ENCODE peak calls at places on chromosomes 3 and 15, in nine cellular contexts. S is lung, Q is breast epithelium, F is GM12878, W is uterus, Y is kidney, O is heart right ventricle, J is cardiac fibroblast, V is GM23338. P is an unnamed sample.
A peak's percentile ranks its signal among the peaks of the same experiment; 100 is the strongest.

GRCh38 chr3:42148982-42149432 is 57.9 kb downstream of the TRAK1 start:
- DNase-seq in S (no peak), Q (peak; percentile 65), F (no peak), W (peak; percentile 65), Y (no peak), O (peak; percentile 67), J (peak; percentile 83), V (peak; percentile 92), P (no peak)

GRCh38 chr3:193788189-193788946 is 195.4 kb downstream of the OPA1 start:
- DNase-seq in S (peak; percentile 52), Q (no peak), F (peak; percentile 9), W (peak; percentile 41), Y (peak; percentile 73), O (peak; percentile 51), J (peak; percentile 77), V (peak; percentile 88), P (peak; percentile 66)

GRCh38 chr3:126834596-126835471 is 130.8 kb downstream of the CHCHD6 start:
- DNase-seq in S (peak; percentile 53), Q (no peak), F (no peak), W (no peak), Y (no peak), O (no peak), J (no peak), V (no peak), P (no peak)

GRCh38 chr15:50116477-50116876 is 2.6 kb downstream of the ATP8B4 start:
- DNase-seq in S (no peak), Q (no peak), F (no peak), W (no peak), Y (no peak), O (no peak), J (peak; percentile 14), V (peak; percentile 92), P (peak; percentile 41)

GRCh38 chr3:57670543-57670942 is 22.3 kb downstream of the DENND6A start:
- DNase-seq in S (no peak), Q (no peak), F (no peak), W (no peak), Y (no peak), O (no peak), J (no peak), V (no peak), P (no peak)

GRCh38 chr15:87639305-87640011 is 617.1 kb downstream of the NTRK3 start:
- DNase-seq in S (no peak), Q (no peak), F (no peak), W (no peak), Y (no peak), O (no peak), J (no peak), V (no peak), P (no peak)

GRCh38 chr3:111073186-111073585 is 1.6 kb downstream of the NECTIN3 start:
- DNase-seq in S (no peak), Q (no peak), F (no peak), W (no peak), Y (no peak), O (no peak), J (peak; percentile 31), V (no peak), P (no peak)

GRCh38 chr3:138457863-138458735 is 23.7 kb downstream of the ESYT3 start:
- DNase-seq in S (no peak), Q (peak; percentile 24), F (no peak), W (no peak), Y (no peak), O (no peak), J (no peak), V (no peak), P (no peak)

GRCh38 chr15:70854669-70854976 is 666 bp upstream of the LARP6 start:
- DNase-seq in S (no peak), Q (no peak), F (no peak), W (no peak), Y (no peak), O (no peak), J (peak; percentile 49), V (peak; percentile 26), P (peak; percentile 30)

GRCh38 chr3:140223631-140224030 is 288.6 kb downstream of the CLSTN2 start:
- DNase-seq in S (no peak), Q (no peak), F (no peak), W (no peak), Y (no peak), O (no peak), J (no peak), V (no peak), P (no peak)

GRCh38 chr3:151265866-151266265 is 12.5 kb downstream of the P2RY14 start:
- DNase-seq in S (no peak), Q (no peak), F (peak; percentile 69), W (no peak), Y (no peak), O (no peak), J (no peak), V (peak; percentile 87), P (peak; percentile 85)

GRCh38 chr15:72289597-72290325 is 17.4 kb upstream of the PARP6 start:
- DNase-seq in S (no peak), Q (no peak), F (no peak), W (no peak), Y (peak; percentile 79), O (no peak), J (no peak), V (no peak), P (no peak)

GRCh38 chr3:43180027-43180426 is 74.1 kb upstream of the POMGNT2 start:
- DNase-seq in S (no peak), Q (no peak), F (peak; percentile 26), W (no peak), Y (no peak), O (no peak), J (peak; percentile 89), V (no peak), P (peak; percentile 65)

GRCh38 chr3:119580148-119580760 is 962 bp downstream of the ADPRH start:
- DNase-seq in S (peak; percentile 42), Q (no peak), F (no peak), W (peak; percentile 29), Y (no peak), O (no peak), J (peak; percentile 39), V (peak; percentile 57), P (peak; percentile 88)

GRCh38 chr15:65414841-65415621 is 7.7 kb downstream of the IGDCC4 start:
- DNase-seq in S (no peak), Q (no peak), F (no peak), W (peak; percentile 30), Y (peak; percentile 47), O (peak; percentile 37), J (peak; percentile 35), V (peak; percentile 97), P (no peak)

GRCh38 chr3:5260992-5261501 is 73.5 kb downstream of the EDEM1 start:
- DNase-seq in S (no peak), Q (no peak), F (no peak), W (no peak), Y (no peak), O (no peak), J (no peak), V (no peak), P (no peak)

GRCh38 chr15:48472756-48473155 is 141.5 kb downstream of the DUT start:
- DNase-seq in S (no peak), Q (no peak), F (no peak), W (no peak), Y (no peak), O (no peak), J (peak; percentile 49), V (no peak), P (no peak)

GRCh38 chr15:92968926-92969664 is 69.0 kb downstream of the CHD2 start:
- DNase-seq in S (no peak), Q (no peak), F (no peak), W (no peak), Y (no peak), O (no peak), J (peak; percentile 24), V (no peak), P (no peak)
- TF ChIP-seq CTCF in S (no peak), Q (no peak), F (no peak), W (no peak), Y (no peak), O (no peak), J (peak; percentile 23), V (no peak), P (peak; percentile 4)

DNA sequence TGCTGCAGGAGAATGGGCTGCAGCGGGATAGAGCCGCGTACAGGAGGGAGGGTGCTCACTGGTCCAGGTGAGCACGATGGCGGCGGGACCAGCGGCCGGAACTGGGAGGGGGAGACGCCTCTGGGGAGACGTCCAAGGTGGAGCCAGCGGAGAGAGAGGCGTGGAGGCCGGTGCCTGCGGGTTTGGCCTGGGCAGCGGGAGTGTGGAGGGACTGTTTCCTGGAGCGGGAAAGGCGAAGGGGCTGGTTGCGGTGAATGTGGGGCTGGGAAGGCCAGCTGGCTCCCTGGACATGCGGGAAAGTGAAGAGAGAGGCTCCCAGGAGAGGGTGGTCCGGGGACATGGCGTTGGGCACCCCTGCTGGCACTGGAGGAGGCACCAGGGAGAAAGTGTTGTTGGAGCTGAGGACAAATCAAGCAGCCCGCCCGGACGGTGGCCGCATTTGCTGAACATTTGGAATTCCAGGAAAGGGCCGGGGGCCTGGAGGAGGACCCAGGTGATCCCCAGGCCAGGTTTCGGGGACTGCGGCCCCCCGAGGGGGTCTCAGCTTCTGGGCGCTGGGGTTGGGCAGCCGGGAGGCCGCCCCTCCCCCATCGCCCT is 34.3 kb downstream of the DNAJB8 start:
- DNase-seq in S (no peak), Q (peak; percentile 60), F (no peak), W (no peak), Y (peak; percentile 59), O (no peak), J (no peak), V (peak; percentile 77), P (no peak)
- H3K4me3 ChIP-seq in S (no peak overlapping the region), Q (peak overlapping the region; percentile 48), F (no peak overlapping the region), W (no peak overlapping the region), Y (peak overlapping the region; percentile 32), O (peak overlapping the region; percentile 37), J (no peak overlapping the region), V (peak overlapping the region; percentile 65), P (no peak overlapping the region)

GRCh38 chr15:91593653-91594052 is 259.9 kb upstream of the SLCO3A1 start:
- DNase-seq in S (no peak), Q (no peak), F (no peak), W (no peak), Y (no peak), O (no peak), J (no peak), V (no peak), P (no peak)
- TF ChIP-seq CTCF in S (no peak), Q (no peak), F (no peak), W (no peak), Y (no peak), O (no peak), J (no peak), V (no peak), P (no peak)

DNA sequence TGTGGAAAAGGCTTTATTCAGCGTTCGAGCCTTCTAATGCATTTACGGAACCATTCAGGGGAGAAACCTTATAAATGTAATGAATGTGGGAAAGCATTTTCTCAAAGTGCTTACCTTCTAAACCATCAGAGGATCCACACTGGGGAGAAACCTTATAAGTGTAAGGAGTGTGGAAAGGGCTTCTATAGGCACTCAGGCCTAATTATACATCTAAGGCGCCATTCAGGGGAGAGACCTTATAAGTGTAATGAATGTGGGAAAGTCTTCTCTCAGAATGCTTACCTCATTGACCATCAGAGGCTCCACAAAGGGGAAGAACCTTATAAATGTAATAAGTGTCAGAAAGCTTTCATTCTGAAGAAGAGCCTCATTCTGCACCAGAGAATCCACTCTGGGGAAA is 6.2 kb upstream of the ZNF35 start:
- DNase-seq in S (no peak), Q (no peak), F (no peak), W (no peak), Y (no peak), O (no peak), J (no peak), V (no peak), P (no peak)
- H3K4me3 ChIP-seq in S (no peak overlapping the region), Q (no peak overlapping the region), F (no peak overlapping the region), W (no peak overlapping the region), Y (no peak overlapping the region), O (no peak overlapping the region), J (no peak overlapping the region), V (no peak overlapping the region), P (no peak overlapping the region)